ENCODE peak calls at places on chromosomes 12 and 14, in ten cellular contexts. X is effector CD8-positive, alpha-beta T cell; Z is SW480; W is amniotic stem cell; A is endothelial cell; G is nephron progenitor cell; K is left ventricle myocardium superior; L is GM20000; R is LNCaP clone FGC; D is ELR. N is an unnamed sample.

GRCh38 chr14:36260970-36261640 is 59.3 kb downstream of the MBIP start:
- DNase-seq in L (no peak), X (no peak), G (no peak), D (no peak), Z (no peak), A (no peak), R (no peak), K (no peak), W (no peak), N (no peak)

GRCh38 chr12:110234197-110235154 is 46.6 kb upstream of the ATP2A2 start:
- DNase-seq in L (no peak), R (no peak), Z (no peak), D (no peak), X (no peak), K (no peak), A (no peak), W (no peak), G (no peak), N (peak)

GRCh38 chr14:54529811-54530210 is 20.1 kb downstream of the CGRRF1 start:
- DNase-seq in R (peak), D (peak), W (no peak), X (no peak), G (no peak), L (no peak), K (no peak), A (no peak), Z (no peak), N (peak)

GRCh38 chr12:25771062-25771461 is 187.4 kb upstream of the RASSF8 start:
- DNase-seq in R (no peak), W (no peak), G (no peak), X (no peak), A (no peak), Z (no peak), L (no peak), K (no peak), D (no peak), N (no peak)

GRCh38 chr14:50064993-50065392 is 51.4 kb downstream of the VCPKMT start:
- DNase-seq in G (no peak), K (no peak), X (no peak), L (peak), W (no peak), Z (peak), D (peak), R (no peak), A (no peak), N (no peak)

GRCh38 chr14:105847400-105847799 is 321.0 kb downstream of the TMEM121 start:
- DNase-seq in K (no peak), W (no peak), D (no peak), Z (no peak), X (no peak), L (no peak), G (no peak), A (no peak), R (no peak), N (no peak)

GRCh38 chr14:66709292-66709691 is 201.3 kb downstream of the GPHN start:
- DNase-seq in D (peak), K (no peak), G (no peak), W (no peak), A (no peak), X (no peak), R (no peak), L (no peak), Z (peak), N (peak)

GRCh38 chr12:126874427-126875026 is 1392.4 kb upstream of the TMEM132C start:
- DNase-seq in A (peak), W (no peak), D (peak), X (peak), L (peak), Z (peak), G (peak), K (peak), R (no peak), N (peak)

GRCh38 chr12:99259040-99259934 is 388.3 kb upstream of the GARIN6 start:
- DNase-seq in X (no peak), A (no peak), D (no peak), W (no peak), L (no peak), K (no peak), R (no peak), Z (no peak), G (no peak), N (peak)

GRCh38 chr14:90641111-90642010 is 174.9 kb downstream of the TTC7B start:
- DNase-seq in K (no peak), X (no peak), G (no peak), Z (no peak), L (no peak), D (no peak), W (no peak), A (no peak), R (no peak), N (no peak)

GRCh38 chr12:56591111-56591510 is 39.0 kb downstream of the BAZ2A start:
- DNase-seq in G (no peak), A (no peak), D (no peak), Z (no peak), W (no peak), R (no peak), K (no peak), L (no peak), X (no peak), N (no peak)

GRCh38 chr14:77660754-77661153 is 44.3 kb upstream of the SPTLC2 start:
- DNase-seq in A (no peak), Z (no peak), W (no peak), G (no peak), L (no peak), R (no peak), K (no peak), X (no peak), D (no peak), N (no peak)

GRCh38 chr14:50937325-50937724 is 7.0 kb downstream of the PYGL start:
- DNase-seq in D (peak), W (no peak), R (no peak), G (no peak), K (no peak), Z (no peak), A (no peak), L (no peak), X (no peak), N (peak)

GRCh38 chr14:63952933-63953437 is 100.2 kb downstream of the SYNE2 start:
- DNase-seq in X (no peak), K (no peak), D (no peak), G (no peak), R (no peak), W (peak), L (no peak), A (no peak), Z (no peak), N (peak)

GRCh38 chr14:53964249-53964648 is 7.6 kb upstream of the BMP4 start:
- DNase-seq in X (no peak), L (no peak), D (peak), A (no peak), W (no peak), Z (no peak), G (no peak), K (no peak), R (no peak), N (no peak)

N was measured in fibroblast of pulmonary artery.